ENCODE peak calls at places on chromosomes 6 and 20, in five cellular contexts. T, N, E, K and A are unnamed samples.

GRCh38 chr6:31466466-31466865 is 31.5 kb upstream of the MICB start:
- DNase-seq in T (no peak), N (no peak), E (no peak), K (no peak), A (no peak)

GRCh38 chr6:83976037-83976755 is 57.4 kb upstream of the MRAP2 start:
- DNase-seq in T (no peak), N (no peak), E (no peak), K (no peak), A (no peak)

GRCh38 chr20:38224534-38224933 is 36.0 kb downstream of the KIAA1755 start:
- DNase-seq in T (no peak), N (no peak), E (no peak), K (no peak), A (no peak)

GRCh38 chr6:14305131-14305530 is 187.6 kb downstream of the CD83 start:
- DNase-seq in T (no peak), N (no peak), E (no peak), K (no peak), A (no peak)

GRCh38 chr6:31729979-31730630 is 1.0 kb upstream of the DDAH2 start:
- DNase-seq in T (peak), N (peak), E (no peak), K (peak), A (no peak)

GRCh38 chr6:75378101-75378500 is 93.5 kb upstream of the TMEM30A start:
- DNase-seq in T (no peak), N (no peak), E (no peak), K (no peak), A (no peak)

GRCh38 chr6:130202782-130203181 is 20.0 kb downstream of the SAMD3 start:
- DNase-seq in T (no peak), N (no peak), E (no peak), K (no peak), A (no peak)

GRCh38 chr20:62739581-62740285 is 31.1 kb downstream of the NTSR1 start:
- DNase-seq in T (no peak), N (no peak), E (no peak), K (no peak), A (peak)

GRCh38 chr6:83429857-83430605 is 820 bp downstream of the ME1 start:
- DNase-seq in T (no peak), N (peak), E (no peak), K (peak), A (no peak)

GRCh38 chr20:53636725-53637097 is 43.1 kb upstream of the ZNF217 start:
- DNase-seq in T (no peak), N (no peak), E (no peak), K (no peak), A (no peak)

GRCh38 chr20:10665027-10665561 is 8.7 kb downstream of the JAG1 start:
- DNase-seq in T (no peak), N (no peak), E (no peak), K (no peak), A (no peak)

GRCh38 chr20:5822569-5822968 is 72.4 kb downstream of the SHLD1 start:
- DNase-seq in T (no peak), N (no peak), E (no peak), K (no peak), A (no peak)

GRCh38 chr6:15410126-15410391 is 164.2 kb downstream of the JARID2 start:
- DNase-seq in T (no peak), N (no peak), E (no peak), K (no peak), A (no peak)

GRCh38 chr20:31712564-31713311 is 9.9 kb downstream of the BCL2L1 start:
- DNase-seq in T (peak), N (peak), E (no peak), K (no peak), A (no peak)

GRCh38 chr20:53004267-53004813 is 32.2 kb downstream of the TSHZ2 start:
- DNase-seq in T (no peak), N (no peak), E (no peak), K (no peak), A (no peak)

GRCh38 chr6:43011207-43011606 is 2.5 kb downstream of the MEA1 start:
- DNase-seq in T (no peak), N (no peak), E (no peak), K (no peak), A (no peak)

GRCh38 chr6:39568896-39569295 is 156.3 kb downstream of the KIF6 start:
- DNase-seq in T (no peak), N (no peak), E (no peak), K (no peak), A (no peak)

GRCh38 chr6:34491091-34491430 is 25.2 kb downstream of the PACSIN1 start:
- DNase-seq in T (no peak), N (no peak), E (no peak), K (no peak), A (no peak)

GRCh38 chr6:1832844-1833787 is 223.4 kb downstream of the FOXC1 start:
- DNase-seq in T (peak), N (no peak), E (no peak), K (peak), A (no peak)

GRCh38 chr6:41708856-41709255 is 26.6 kb downstream of the TFEB start:
- DNase-seq in T (no peak), N (no peak), E (no peak), K (no peak), A (no peak)

GRCh38 chr6:46993846-46994245 is 48.3 kb downstream of the ADGRF1 start:
- DNase-seq in T (peak), N (peak), E (no peak), K (no peak), A (peak)

GRCh38 chr20:33279261-33279910 is 3.6 kb upstream of the BPIFB1 start:
- DNase-seq in T (no peak), N (no peak), E (no peak), K (no peak), A (no peak)

GRCh38 chr6:44942201-44942600 is 385.9 kb upstream of the RUNX2 start:
- DNase-seq in T (no peak), N (no peak), E (no peak), K (no peak), A (no peak)

GRCh38 chr6:137589067-137589848 is 95.1 kb upstream of the OLIG3 start:
- DNase-seq in T (peak), N (peak), E (peak), K (peak), A (no peak)

GRCh38 chr20:38514185-38514584 is 41.5 kb downstream of the RALGAPB start:
- DNase-seq in T (no peak), N (no peak), E (no peak), K (peak), A (no peak)

GRCh38 chr6:38166411-38167240 is 347.1 kb downstream of the ZFAND3 start:
- DNase-seq in T (no peak), N (no peak), E (no peak), K (no peak), A (no peak)

GRCh38 chr6:108609276-108609769 is 48.6 kb downstream of the FOXO3 start:
- DNase-seq in T (no peak), N (peak), E (no peak), K (no peak), A (no peak)

GRCh38 chr6:125363010-125363359 is 61.2 kb upstream of the HDDC2 start:
- DNase-seq in T (peak), N (no peak), E (no peak), K (peak), A (no peak)

GRCh38 chr6:87590417-87590880 is 514 bp downstream of the ORC3 start:
- DNase-seq in T (no peak), N (no peak), E (no peak), K (no peak), A (no peak)

GRCh38 chr20:25216199-25216945 is 20.9 kb downstream of the ENTPD6 start:
- DNase-seq in T (no peak), N (no peak), E (no peak), K (no peak), A (no peak)

GRCh38 chr6:30154709-30155521 is 6.1 kb downstream of the TRIM10 start:
- DNase-seq in T (peak), N (no peak), E (no peak), K (no peak), A (no peak)

GRCh38 chr6:146297815-146298214 is 245.8 kb upstream of the RAB32 start:
- DNase-seq in T (no peak), N (no peak), E (no peak), K (no peak), A (no peak)

GRCh38 chr20:52242237-52243230 is 51.0 kb upstream of the ZFP64 start:
- DNase-seq in T (no peak), N (no peak), E (no peak), K (peak), A (peak)

GRCh38 chr6:135358907-135359459 is 138.6 kb downstream of the AHI1 start:
- DNase-seq in T (no peak), N (no peak), E (no peak), K (no peak), A (peak)

GRCh38 chr20:57438552-57438951 is 47.4 kb downstream of the RBM38 start:
- DNase-seq in T (no peak), N (no peak), E (no peak), K (no peak), A (no peak)

GRCh38 chr6:30942338-30943060 is 1.7 kb downstream of the MUCL3 start:
- DNase-seq in T (peak), N (peak), E (no peak), K (peak), A (peak)

DNA sequence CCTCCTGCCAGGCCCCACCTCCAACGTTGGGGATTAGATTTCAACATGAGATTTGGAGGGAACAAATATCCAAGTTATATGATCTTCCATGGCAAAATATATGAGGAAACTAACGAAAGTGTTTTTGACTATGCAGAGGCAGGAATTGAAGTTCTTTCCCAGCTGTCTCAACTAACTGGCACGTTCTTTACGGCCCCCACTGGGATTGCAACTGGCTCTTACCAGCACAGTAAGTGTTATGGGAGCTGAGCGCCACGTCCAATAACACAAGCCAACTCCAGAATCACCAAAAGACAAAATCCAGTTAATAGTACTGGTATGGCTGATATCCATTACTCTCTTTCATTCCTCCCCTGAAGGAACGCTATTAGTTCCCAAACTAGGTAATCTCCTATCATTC is 66.6 kb downstream of the ECT2L start:
- DNase-seq in T (no peak), N (no peak), E (no peak), K (no peak), A (no peak)
- TF ChIP-seq SIN3A in T (no peak), N (no peak), E (no peak), K (no peak), A (no peak)

DNA sequence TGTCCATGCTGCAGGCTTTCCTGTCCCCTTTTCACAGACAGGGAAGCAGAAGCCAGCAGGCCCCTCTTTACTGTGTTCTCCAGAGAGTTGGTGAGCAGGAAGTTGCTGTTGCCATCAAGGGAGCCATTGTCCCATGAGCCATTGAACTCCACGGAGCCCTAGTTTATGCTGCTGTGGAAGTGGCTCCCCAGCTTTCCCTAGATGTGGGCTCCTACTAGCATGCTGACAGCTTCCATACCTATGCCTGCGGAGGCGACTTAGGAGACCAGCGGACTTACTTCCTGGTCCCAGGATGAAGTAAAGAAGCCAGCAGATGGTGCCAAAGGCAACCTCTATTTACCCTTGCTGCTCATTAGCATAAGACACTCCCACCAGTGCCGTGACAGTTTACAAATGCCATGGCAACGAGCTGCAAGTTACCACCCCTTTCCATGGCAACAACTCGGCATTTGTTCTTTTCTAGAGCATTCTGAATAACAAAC is 30.8 kb upstream of the FKBP1A start:
- DNase-seq in T (peak), N (peak), E (no peak), K (no peak), A (no peak)
- TF ChIP-seq SIN3A in T (peak), N (no peak), E (no peak), K (no peak), A (no peak)

DNA sequence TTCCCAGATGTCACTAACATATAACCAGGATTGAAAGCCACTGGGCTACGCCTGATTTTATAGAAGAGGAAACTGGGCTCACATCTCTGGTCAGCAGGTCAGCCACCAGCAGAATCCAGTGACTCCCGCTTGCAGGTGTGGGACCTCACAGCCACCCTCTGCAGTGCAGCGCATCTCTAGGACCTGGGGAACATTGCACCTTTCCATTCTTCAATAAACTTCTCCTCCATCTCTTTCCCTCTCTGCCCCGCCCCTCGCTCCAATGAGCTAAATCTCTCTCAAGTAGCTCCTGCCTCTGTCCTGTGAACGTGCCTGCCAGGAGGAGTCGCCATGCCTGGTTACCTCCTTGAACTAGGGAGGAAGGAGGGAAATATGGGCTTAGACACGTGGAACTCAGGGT is 469.6 kb downstream of the PREX1 start:
- DNase-seq in T (no peak), N (no peak), E (no peak), K (no peak), A (no peak)
- TF ChIP-seq SIN3A in T (no peak), N (no peak), E (no peak), K (no peak), A (no peak)

GRCh38 chr20:19974621-19975435 is 42.3 kb upstream of the NAA20 start:
- DNase-seq in T (no peak), N (no peak), E (no peak), K (peak), A (no peak)
- TF ChIP-seq SIN3A in T (no peak), N (no peak), E (no peak), K (no peak), A (no peak)

DNA sequence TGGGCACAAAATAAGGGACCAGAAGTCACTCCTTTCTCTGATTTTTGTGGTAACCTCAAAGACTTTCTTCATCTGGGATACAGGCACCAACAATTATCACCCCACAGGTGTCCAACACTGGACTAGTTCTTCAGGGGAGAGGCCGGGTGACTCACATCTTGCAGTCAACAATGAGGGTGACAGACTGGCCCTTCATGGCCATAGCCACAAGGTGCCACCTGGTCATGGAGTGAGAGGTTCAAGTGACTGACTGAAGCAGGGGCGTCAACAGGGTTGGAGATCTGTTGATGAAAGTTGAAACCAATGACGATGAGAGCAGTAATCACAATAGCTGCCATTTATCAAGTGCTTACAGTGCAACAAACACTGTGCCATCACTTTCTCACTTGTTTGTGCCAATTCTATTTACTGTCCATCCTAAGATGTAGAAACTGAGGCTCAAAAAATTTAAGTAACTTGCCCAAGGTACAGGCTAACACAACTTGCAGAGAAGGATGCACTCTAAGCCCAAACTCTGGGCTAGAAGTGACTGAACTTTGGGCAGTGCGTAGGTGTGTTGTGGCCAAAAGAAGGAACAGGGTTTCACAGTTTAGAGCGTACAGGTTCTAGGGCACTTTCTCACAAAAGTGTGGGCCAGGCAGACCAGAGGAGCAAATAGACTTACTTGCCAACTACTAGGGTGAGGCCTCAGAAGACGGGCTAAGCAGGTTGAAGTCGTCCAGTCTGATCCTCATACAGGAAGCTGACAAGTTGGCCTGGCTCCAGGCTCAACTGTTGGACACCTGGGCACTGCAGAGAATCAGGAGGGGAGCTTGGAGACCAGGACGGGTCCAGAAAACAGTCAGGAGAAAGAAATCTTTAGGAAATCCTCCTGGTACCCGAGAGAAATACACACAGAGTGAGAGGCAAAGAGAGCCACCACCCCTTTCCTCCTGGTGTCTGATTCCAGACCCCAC is 30.4 kb downstream of the HLA-DPB1 start:
- DNase-seq in T (no peak), N (no peak), E (no peak), K (no peak), A (no peak)
- TF ChIP-seq SIN3A in T (no peak), N (no peak), E (no peak), K (no peak), A (no peak)

GRCh38 chr6:22147469-22147815 is 149.4 kb downstream of the PRL start:
- DNase-seq in T (no peak), N (no peak), E (no peak), K (no peak), A (no peak)
- TF ChIP-seq SIN3A in T (no peak), N (no peak), E (no peak), K (no peak), A (no peak)

DNA sequence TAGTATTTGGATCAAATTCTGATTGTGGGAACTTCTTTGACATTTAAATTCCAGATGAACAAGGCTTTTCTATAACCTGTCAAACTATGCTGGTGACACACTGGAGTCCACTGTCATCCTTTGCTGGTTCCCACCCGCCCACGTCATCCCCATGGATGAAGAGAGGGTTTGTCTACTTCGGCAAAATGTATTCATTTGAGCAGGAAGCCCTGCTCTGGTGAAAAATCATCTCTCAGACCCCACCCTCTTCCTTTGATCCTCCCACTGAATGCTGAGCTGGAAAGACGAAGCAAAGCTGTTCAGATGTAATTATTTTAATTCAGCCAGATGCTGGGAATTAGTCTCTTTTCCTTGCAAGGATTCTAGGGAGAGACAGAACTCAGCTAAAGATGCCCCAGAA is 50.5 kb downstream of the CPNE5 start:
- DNase-seq in T (peak), N (no peak), E (no peak), K (no peak), A (no peak)
- TF ChIP-seq SIN3A in T (no peak), N (no peak), E (no peak), K (no peak), A (no peak)

DNA sequence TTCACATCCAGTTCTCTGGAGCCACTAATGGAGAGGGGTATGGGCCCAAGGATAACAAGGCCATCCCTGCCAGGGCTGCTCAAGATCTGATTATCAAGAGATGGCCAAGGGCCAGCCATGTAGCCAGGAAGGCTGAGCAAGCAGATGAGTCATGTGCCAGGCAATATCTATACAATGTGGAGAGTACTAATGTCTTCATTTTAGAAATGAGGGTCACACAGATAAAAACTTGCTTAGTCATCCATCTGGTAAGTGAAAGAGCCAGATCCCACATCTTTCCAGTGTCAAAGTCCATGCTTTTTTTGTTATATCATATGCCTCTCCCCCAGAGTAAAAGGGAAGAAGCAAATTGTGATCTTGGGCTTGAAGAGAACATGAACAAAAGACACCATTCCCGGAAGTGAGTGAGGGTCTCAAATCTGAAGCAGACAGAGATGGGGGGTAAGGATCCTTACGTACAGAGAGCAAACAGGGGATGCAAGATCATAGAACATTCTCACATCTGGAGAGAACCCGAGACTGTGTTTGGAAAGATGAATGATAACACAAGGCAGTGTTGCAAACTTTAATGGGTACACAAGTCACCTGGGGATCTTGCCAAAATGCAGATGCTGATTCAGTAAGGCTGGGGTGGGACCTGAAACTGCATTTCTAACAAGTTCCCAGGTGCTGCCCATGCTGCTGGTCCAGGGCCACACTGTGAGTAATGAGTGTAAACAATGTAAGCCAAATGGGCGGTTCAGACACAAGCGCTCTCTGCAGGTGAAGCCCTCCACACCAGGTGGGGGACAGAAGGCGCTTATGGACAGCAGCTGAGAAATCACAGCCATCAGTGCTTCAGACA is 20.0 kb upstream of the GSTA3 start:
- DNase-seq in T (peak), N (peak), E (no peak), K (peak), A (peak)
- TF ChIP-seq SIN3A in T (no peak), N (no peak), E (no peak), K (peak), A (no peak)